ENCODE peak calls at places on chromosomes 11 and 22, in five cellular contexts. Z, X, J, B and P are unnamed samples.
A peak's percentile ranks its signal among the peaks of the same experiment; 100 is the strongest.

GRCh38 chr11:129225190-129225589 is 33.1 kb upstream of the ARHGAP32 start:
- DNase-seq in Z (no peak), X (no peak), J (no peak), B (peak; percentile 35), P (no peak)

GRCh38 chr11:103476874-103477273 is 367.6 kb downstream of the DYNC2H1 start:
- DNase-seq in Z (no peak), X (no peak), J (no peak), B (no peak), P (no peak)

GRCh38 chr11:119516060-119516459 is 93.1 kb upstream of the THY1 start:
- DNase-seq in Z (no peak), X (no peak), J (no peak), B (no peak), P (no peak)

GRCh38 chr22:22085702-22086500 is 103.3 kb upstream of the TOP3B start:
- DNase-seq in Z (no peak), X (no peak), J (no peak), B (peak; percentile 33), P (peak; percentile 68)

GRCh38 chr22:44359496-44360110 is 46.9 kb upstream of the SHISAL1 start:
- DNase-seq in Z (no peak), X (no peak), J (no peak), B (no peak), P (no peak)

GRCh38 chr11:2306971-2307732 is 5.3 kb downstream of the TSPAN32 start:
- DNase-seq in Z (no peak), X (no peak), J (no peak), B (peak; percentile 79), P (no peak)

GRCh38 chr11:95363189-95363588 is 132.2 kb upstream of the SESN3 start:
- DNase-seq in Z (no peak), X (no peak), J (no peak), B (no peak), P (no peak)

GRCh38 chr22:20652582-20652981 is 121.3 kb upstream of the SERPIND1 start:
- DNase-seq in Z (no peak), X (no peak), J (no peak), B (no peak), P (peak; percentile 20)